ENCODE peak calls at places on chromosomes 16 and 17, in six cellular contexts. X is pancreas, W is PC-3, Q is aorta, O is stomach, Z is right cardiac atrium. V is an unnamed sample.

GRCh38 chr17:16994626-16995025 is 22.7 kb upstream of the TNFRSF13B start:
- DNase-seq in O (no peak), W (no peak), Z (no peak), X (no peak), Q (no peak), V (no peak)

GRCh38 chr16:66848172-66848571 is 4.0 kb downstream of the CA7 start:
- DNase-seq in X (no peak), Q (no peak), Z (no peak), W (no peak), O (no peak), V (no peak)

GRCh38 chr16:77501260-77501659 is 66.4 kb upstream of the ADAMTS18 start:
- DNase-seq in Q (no peak), Z (no peak), X (no peak), W (no peak), O (no peak), V (no peak)

GRCh38 chr17:43620147-43620944 is 41.4 kb downstream of the MEOX1 start:
- DNase-seq in O (no peak), W (no peak), Q (no peak), Z (no peak), X (no peak), V (no peak)

GRCh38 chr16:3152022-3152272 is 17.1 kb downstream of the ZNF213 start:
- DNase-seq in X (no peak), W (no peak), O (no peak), Q (peak), Z (no peak), V (no peak)

GRCh38 chr16:16175296-16175695 is 48.0 kb downstream of the ABCC6 start:
- DNase-seq in X (no peak), Z (no peak), Q (peak), W (no peak), O (no peak), V (no peak)

GRCh38 chr16:74868501-74868900 is 93.9 kb upstream of the FA2H start:
- DNase-seq in Q (no peak), W (peak), Z (no peak), X (no peak), O (no peak), V (no peak)

GRCh38 chr17:80025796-80026195 is 9.9 kb downstream of the TBC1D16 start:
- DNase-seq in X (no peak), O (no peak), Q (no peak), Z (no peak), W (no peak), V (no peak)

GRCh38 chr17:50035930-50036329 is 20.0 kb upstream of the ITGA3 start:
- DNase-seq in Z (no peak), X (no peak), Q (peak), W (no peak), O (no peak), V (no peak)

GRCh38 chr16:11349599-11350276 is 4.5 kb downstream of the RMI2 start:
- DNase-seq in Z (peak), Q (peak), W (peak), O (peak), X (no peak), V (peak)

GRCh38 chr16:8581923-8582580 is 8.3 kb downstream of the TMEM114 start:
- DNase-seq in Q (no peak), O (no peak), Z (no peak), X (no peak), W (no peak), V (no peak)

GRCh38 chr17:27403480-27404005 is 52.7 kb upstream of the KSR1 start:
- DNase-seq in Q (no peak), X (no peak), O (no peak), Z (no peak), W (no peak), V (no peak)

GRCh38 chr16:49698931-49699715 is 156.8 kb downstream of the ZNF423 start:
- DNase-seq in W (no peak), O (no peak), X (no peak), Q (peak), Z (peak), V (peak)

GRCh38 chr17:1089915-1090314 is 89.9 kb downstream of the ABR start:
- DNase-seq in Z (peak), Q (peak), O (peak), W (no peak), X (no peak), V (no peak)

GRCh38 chr17:9110501-9110900 is 89.2 kb downstream of the NTN1 start:
- DNase-seq in O (no peak), Q (no peak), Z (no peak), X (no peak), W (no peak), V (no peak)

GRCh38 chr17:73182616-73183310 is 10.1 kb upstream of the COG1 start:
- DNase-seq in W (no peak), O (peak), X (no peak), Q (no peak), Z (no peak), V (no peak)

GRCh38 chr17:74605361-74605760 is 13.3 kb upstream of the CD300LD start:
- DNase-seq in W (peak), Z (peak), X (no peak), O (no peak), Q (peak), V (no peak)

GRCh38 chr16:66968847-66969246 is 7.8 kb downstream of the CES3 start:
- DNase-seq in O (no peak), X (no peak), Q (no peak), W (no peak), Z (no peak), V (no peak)

GRCh38 chr16:31120129-31120528 is 2.7 kb downstream of the KAT8 start:
- DNase-seq in X (no peak), O (no peak), W (no peak), Q (no peak), Z (no peak), V (no peak)

GRCh38 chr17:7443499-7444485 is 1.1 kb upstream of the CHRNB1 start:
- DNase-seq in W (peak), Q (no peak), Z (no peak), O (no peak), X (no peak), V (no peak)

GRCh38 chr17:7442142-7442541 is 2.7 kb upstream of the CHRNB1 start:
- DNase-seq in W (no peak), X (no peak), Z (no peak), O (no peak), Q (no peak), V (no peak)

GRCh38 chr17:7444682-7445010 is 215 bp upstream of the CHRNB1 start:
- DNase-seq in Q (no peak), W (no peak), X (no peak), O (no peak), Z (no peak), V (no peak)

GRCh38 chr17:7446669-7447068 is 1.8 kb downstream of the CHRNB1 start:
- DNase-seq in W (no peak), Q (no peak), X (no peak), Z (no peak), O (no peak), V (no peak)

DNA sequence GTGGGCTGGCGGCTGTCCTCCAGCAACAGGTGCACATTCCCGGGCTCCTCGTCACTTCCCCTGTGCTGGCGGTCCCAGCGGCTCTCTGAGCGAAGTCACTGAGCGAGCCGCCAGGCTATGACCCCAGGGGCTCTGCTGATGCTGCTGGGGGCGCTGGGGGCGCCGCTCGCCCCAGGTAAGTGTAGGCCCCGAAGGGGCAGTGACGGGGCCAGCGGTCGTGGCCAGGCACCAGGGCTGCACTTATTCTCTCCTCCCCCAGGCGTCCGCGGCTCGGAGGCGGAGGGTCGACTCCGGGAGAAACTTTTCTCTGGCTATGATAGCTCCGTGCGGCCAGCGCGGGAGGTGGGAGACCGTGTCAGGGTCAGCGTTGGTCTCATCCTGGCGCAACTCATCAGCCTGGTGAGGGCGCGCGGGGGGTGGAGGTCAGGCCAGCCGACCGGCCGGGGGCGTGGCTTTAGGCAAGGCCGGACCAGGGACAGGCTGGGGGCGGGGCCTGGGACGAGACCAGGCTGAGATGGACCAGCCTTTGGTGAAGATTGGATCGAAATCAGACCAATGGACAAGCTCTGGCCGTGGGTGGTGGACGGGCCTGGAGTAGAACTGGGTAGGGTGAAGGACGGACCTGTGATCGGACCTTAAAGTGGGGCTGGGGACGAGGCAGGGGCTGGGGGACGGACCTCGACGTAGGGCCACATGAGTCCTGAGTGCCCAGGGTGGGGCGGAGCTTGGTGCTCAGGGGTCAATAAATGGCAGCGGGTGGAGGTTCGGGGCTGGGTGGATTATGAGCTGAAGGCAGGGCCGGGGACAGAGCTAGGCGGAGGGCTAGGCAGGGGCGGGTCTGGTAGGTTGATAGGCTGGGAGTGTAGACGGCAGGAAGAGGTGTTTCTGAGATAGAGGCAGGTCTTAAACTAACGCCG is at the start of gene CHRNB1:
- DNase-seq in Q (peak), W (no peak), O (peak), X (peak), Z (peak), V (peak)
- H3K27ac ChIP-seq in Q (no peak), W (no peak), O (no peak), X (peak), Z (peak), V (peak)

GRCh38 chr16:86821933-86822332 is 243.6 kb downstream of the FOXL1 start:
- DNase-seq in Z (no peak), W (peak), Q (no peak), X (no peak), O (no peak), V (no peak)

GRCh38 chr16:86823125-86823524 is 244.8 kb downstream of the FOXL1 start:
- DNase-seq in O (no peak), Q (no peak), Z (no peak), X (no peak), W (peak), V (no peak)

GRCh38 chr16:86824751-86825310 is 246.5 kb downstream of the FOXL1 start:
- DNase-seq in O (no peak), W (peak), Z (no peak), X (no peak), Q (no peak), V (no peak)

GRCh38 chr16:86825631-86826030 is 247.3 kb downstream of the FOXL1 start:
- DNase-seq in X (no peak), W (no peak), O (no peak), Q (no peak), Z (no peak), V (no peak)

GRCh38 chr16:86823895-86824671 is 245.7 kb downstream of the FOXL1 start:
- DNase-seq in Q (no peak), Z (no peak), X (no peak), O (no peak), W (peak), V (no peak)
- H3K4me3 ChIP-seq in Q (no peak), Z (no peak), X (no peak), O (no peak), W (peak), V (no peak)

DNA sequence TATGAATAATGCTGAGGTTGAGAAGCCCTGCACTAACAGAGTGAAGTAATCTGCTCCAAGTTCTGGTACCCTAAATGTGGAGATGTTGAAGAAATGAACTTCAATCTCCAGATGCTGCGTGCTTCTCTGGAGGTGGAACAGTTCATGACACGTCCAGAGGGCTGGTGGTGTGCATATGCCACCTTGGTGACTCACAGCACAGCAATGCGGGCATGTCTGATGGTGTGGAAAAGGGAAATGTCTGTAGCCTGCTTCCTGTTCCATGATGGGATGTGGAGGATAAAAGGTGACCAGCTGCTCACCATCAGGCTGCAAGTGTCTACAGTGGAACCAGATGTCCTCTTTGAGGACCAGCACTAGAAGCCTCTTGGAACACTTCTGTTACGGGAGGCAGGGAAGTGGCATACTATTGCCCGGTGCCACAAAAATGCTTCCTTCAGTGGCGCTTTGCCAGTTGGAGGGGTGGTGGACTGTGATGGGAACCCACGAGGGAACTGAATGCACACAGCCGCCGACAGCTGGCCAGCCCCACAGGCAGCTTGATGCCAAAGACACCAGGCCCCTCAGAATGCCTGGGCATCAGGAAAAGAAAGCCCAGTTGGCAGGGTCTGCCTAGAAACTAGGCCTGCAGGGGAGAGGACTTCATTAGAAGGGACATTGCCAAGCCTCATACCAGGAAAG is 19.9 kb downstream of the SNX11 start:
- DNase-seq in Z (no peak), W (peak), X (no peak), O (no peak), Q (no peak), V (no peak)
- H3K27ac ChIP-seq in Z (no peak), W (no peak), X (no peak), O (no peak), Q (no peak), V (no peak)

DNA sequence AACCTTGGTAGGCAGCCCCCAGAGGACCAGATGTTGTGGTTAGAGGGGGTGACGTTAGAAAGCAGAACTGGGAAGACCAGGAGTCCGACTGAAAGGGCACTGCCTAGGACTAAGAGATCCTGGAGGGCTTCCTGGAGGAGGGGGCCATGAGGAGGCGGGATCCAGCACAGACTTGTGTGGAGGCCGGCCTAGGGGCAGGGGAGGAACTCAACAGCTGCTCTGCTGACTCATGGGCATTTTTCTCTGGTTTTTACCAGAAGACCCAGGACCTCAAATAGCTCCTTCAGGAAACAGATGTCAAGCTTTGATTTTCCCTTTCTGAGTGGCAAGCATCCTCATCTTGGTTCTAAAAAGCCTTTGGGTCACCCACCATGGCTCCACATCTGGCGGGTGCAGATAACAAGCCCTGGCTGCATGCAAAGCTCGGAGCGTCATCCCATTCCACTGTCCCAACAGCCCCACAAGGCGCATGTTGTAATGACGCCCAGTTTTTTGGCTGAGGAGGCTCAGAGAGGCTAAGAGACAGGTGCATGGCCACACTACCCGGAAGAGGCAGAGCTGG is 29.0 kb downstream of the IL21R start:
- DNase-seq in X (no peak), Q (peak), Z (no peak), W (no peak), O (peak), V (peak)
- H3K4me3 ChIP-seq in X (no peak), Q (no peak), Z (no peak), W (no peak), O (no peak), V (no peak)

GRCh38 chr16:14283786-14284185 is 212.7 kb downstream of the MRTFB start:
- DNase-seq in X (no peak), Q (peak), Z (no peak), O (no peak), W (no peak), V (no peak)

GRCh38 chr16:14286381-14287230 is 215.5 kb downstream of the MRTFB start:
- DNase-seq in X (no peak), Z (peak), Q (peak), W (no peak), O (no peak), V (no peak)

GRCh38 chr16:14284930-14285541 is 213.9 kb downstream of the MRTFB start:
- DNase-seq in W (peak), O (peak), Q (no peak), Z (no peak), X (peak), V (no peak)

GRCh38 chr16:14285542-14286380 is 214.6 kb downstream of the MRTFB start:
- DNase-seq in O (peak), W (peak), X (peak), Z (peak), Q (peak), V (peak)

GRCh38 chr16:14284371-14284770 is 213.3 kb downstream of the MRTFB start:
- DNase-seq in X (no peak), W (no peak), Z (no peak), Q (peak), O (no peak), V (no peak)
- H3K27ac ChIP-seq in X (no peak), W (no peak), Z (no peak), Q (no peak), O (no peak), V (no peak)

V was measured in coronary artery.